ENCODE peak calls at places on chromosome 22, in five cellular contexts. T is right atrium auricular region, I is stomach, Y is neuronal stem cell, D is cardiac muscle cell. W is an unnamed sample. For H3K27me3, the result is how much of the 10 kb centered on the place peaks cover.

GRCh38 chr22:48824673-48825651 is 1002.7 kb downstream of the BRD1 start:
- DNase-seq in T (no peak), I (no peak), Y (no peak), D (no peak), W (no peak)

GRCh38 chr22:27962268-27963191 is 43.5 kb upstream of the PITPNB start:
- DNase-seq in T (no peak), I (no peak), Y (no peak), D (no peak), W (peak)

GRCh38 chr22:40534379-40535188 is 101.9 kb downstream of the MRTFA start:
- DNase-seq in T (no peak), I (no peak), Y (no peak), D (no peak), W (no peak)

GRCh38 chr22:36435516-36436415 is 45.7 kb downstream of the TXN2 start:
- DNase-seq in T (no peak), I (peak), Y (no peak), D (peak), W (peak)

GRCh38 chr22:47102648-47103047 is 340.2 kb downstream of the TBC1D22A start:
- DNase-seq in T (no peak), I (no peak), Y (no peak), D (no peak), W (no peak)

GRCh38 chr22:31952459-31952858 is 8.1 kb downstream of the YWHAH start:
- DNase-seq in T (no peak), I (no peak), Y (no peak), D (no peak), W (no peak)

GRCh38 chr22:37018815-37019308 is 385 bp downstream of the TST start:
- DNase-seq in T (peak), I (peak), Y (peak), D (peak), W (peak)

GRCh38 chr22:43500792-43501785 is 89.3 kb downstream of the MPPED1 start:
- DNase-seq in T (no peak), I (no peak), Y (no peak), D (no peak), W (no peak)

GRCh38 chr22:17388235-17388634 is 19.0 kb downstream of the CECR2 start:
- DNase-seq in T (no peak), I (no peak), Y (no peak), D (no peak), W (no peak)

GRCh38 chr22:17969732-17970131 is 54.6 kb downstream of the MICAL3 start:
- DNase-seq in T (peak), I (no peak), Y (no peak), D (peak), W (no peak)

GRCh38 chr22:29187831-29188230 is 17.9 kb upstream of the EMID1 start:
- DNase-seq in T (no peak), I (no peak), Y (no peak), D (no peak), W (no peak)

GRCh38 chr22:33210129-33210784 is 152.1 kb upstream of the SYN3 start:
- DNase-seq in T (no peak), I (no peak), Y (peak), D (peak), W (peak)

GRCh38 chr22:37485006-37485713 is 1.0 kb downstream of the MFNG start:
- DNase-seq in T (no peak), I (no peak), Y (no peak), D (no peak), W (no peak)

GRCh38 chr22:26416670-26417270 is 12.3 kb upstream of the ASPHD2 start:
- DNase-seq in T (no peak), I (no peak), Y (no peak), D (peak), W (peak)

GRCh38 chr22:43994006-43994405 is 30.1 kb upstream of the PARVB start:
- DNase-seq in T (no peak), I (no peak), Y (no peak), D (no peak), W (no peak)

GRCh38 chr22:32050678-32051515 is 7.8 kb downstream of the SLC5A1 start:
- DNase-seq in T (peak), I (peak), Y (no peak), D (no peak), W (no peak)

GRCh38 chr22:35020517-35020916 is 45.4 kb upstream of the ISX start:
- DNase-seq in T (no peak), I (no peak), Y (no peak), D (no peak), W (no peak)

GRCh38 chr22:35021166-35021565 is 44.8 kb upstream of the ISX start:
- DNase-seq in T (no peak), I (no peak), Y (no peak), D (no peak), W (no peak)

GRCh38 chr22:35014812-35015211 is 51.1 kb upstream of the ISX start:
- DNase-seq in T (no peak), I (no peak), Y (no peak), D (no peak), W (no peak)

GRCh38 chr22:35018995-35019394 is 47.0 kb upstream of the ISX start:
- DNase-seq in T (no peak), I (no peak), Y (no peak), D (no peak), W (no peak)

GRCh38 chr22:35016909-35017308 is 49.0 kb upstream of the ISX start:
- DNase-seq in T (no peak), I (no peak), Y (no peak), D (no peak), W (no peak)
- H3K27me3 ChIP-seq in T (under half), I (under half), Y (under half), D (under half), W (under half)

GRCh38 chr22:50725597-50725996 is 12.4 kb upstream of the ACR start:
- DNase-seq in T (no peak), I (no peak), Y (no peak), D (no peak), W (no peak)
- H3K27me3 ChIP-seq in T (under half), I (under half), Y (under half), D (under half), W (under half)

DNA sequence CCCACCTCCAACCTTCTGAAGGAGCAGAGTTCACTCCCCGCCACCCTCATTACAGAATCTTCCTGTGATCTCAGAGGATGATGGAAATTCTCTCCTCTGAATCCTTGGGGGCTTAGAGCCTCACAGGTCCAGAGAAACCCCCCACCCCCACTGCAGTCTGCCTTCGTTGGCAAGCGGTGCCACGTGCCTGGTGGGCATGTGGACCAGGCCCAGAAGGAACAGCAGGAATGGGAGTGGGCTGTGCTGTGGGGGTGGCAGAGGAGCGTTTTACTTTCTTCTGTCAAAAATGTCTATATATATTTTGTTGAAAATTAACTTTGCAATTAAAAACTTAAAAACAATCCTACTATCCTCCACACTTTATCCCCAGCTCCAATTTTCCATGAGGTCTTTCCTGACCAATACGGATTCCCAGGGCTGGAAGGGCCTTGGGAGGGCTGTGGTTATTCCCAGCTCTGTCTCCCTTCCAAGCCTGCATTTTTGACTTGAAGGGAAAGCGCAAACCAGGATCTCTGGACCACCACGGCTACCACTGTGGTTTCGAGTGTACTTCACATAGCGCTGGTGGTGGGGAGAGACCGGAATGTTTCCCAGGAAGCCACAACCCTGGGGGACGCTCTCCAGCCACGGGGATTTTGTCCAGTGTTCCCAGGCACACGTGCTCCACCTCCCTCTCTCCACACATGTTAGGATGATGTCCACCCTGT is 986 bp upstream of the NPTXR start:
- DNase-seq in T (no peak), I (no peak), Y (no peak), D (no peak), W (no peak)
- H3K27me3 ChIP-seq in T (under half), I (under half), Y (under half), D (half or more), W (half or more)

GRCh38 chr22:38941488-38941987 is 15.9 kb upstream of the APOBEC3A start:
- DNase-seq in T (no peak), I (peak), Y (no peak), D (no peak), W (peak)

GRCh38 chr22:38940985-38941384 is 16.4 kb upstream of the APOBEC3A start:
- DNase-seq in T (no peak), I (no peak), Y (no peak), D (no peak), W (no peak)

GRCh38 chr22:38943181-38943580 is 14.2 kb upstream of the APOBEC3A start:
- DNase-seq in T (no peak), I (peak), Y (no peak), D (no peak), W (peak)

GRCh38 chr22:38943882-38944281 is 13.5 kb upstream of the APOBEC3A start:
- DNase-seq in T (no peak), I (no peak), Y (no peak), D (no peak), W (no peak)

DNA sequence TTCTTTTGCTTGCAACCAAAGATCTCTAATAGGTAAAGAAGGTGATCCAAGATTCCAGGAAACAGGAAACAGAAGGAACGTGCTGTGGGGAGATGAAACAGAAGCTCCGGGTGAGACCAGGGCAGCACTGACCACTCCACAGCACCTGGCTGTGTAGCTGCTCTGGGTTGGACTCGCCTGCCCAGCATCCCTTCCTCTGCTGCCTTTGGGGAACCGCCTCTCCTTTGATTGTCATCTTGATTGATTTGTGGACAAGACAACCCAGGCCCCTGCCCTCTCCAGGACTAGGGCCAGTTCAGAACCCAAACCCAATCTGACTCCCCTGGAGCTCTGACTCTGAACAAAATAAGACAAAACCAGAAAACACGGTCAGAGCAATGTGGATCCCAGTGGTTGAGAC is 14.7 kb upstream of the APOBEC3A start:
- DNase-seq in T (no peak), I (peak), Y (no peak), D (no peak), W (peak)
- H3K27me3 ChIP-seq in T (under half), I (under half), Y (under half), D (under half), W (under half)

GRCh38 chr22:19758896-19759458 is 1.6 kb upstream of the TBX1 start:
- DNase-seq in T (no peak), I (no peak), Y (no peak), D (no peak), W (no peak)
- H3K27me3 ChIP-seq in T (half or more), I (under half), Y (half or more), D (half or more), W (half or more)